ENCODE peak calls at places on chromosomes 3 and 15, in six cellular contexts. P is A549, J is mucosa of descending colon, S is D341Med, E is AG08395, W is skeletal muscle cell. Q is an unnamed sample.

GRCh38 chr15:67117356-67117755 is 52.0 kb downstream of the SMAD3 start:
- DNase-seq in P (no peak), J (no peak), S (no peak), E (no peak), W (peak), Q (no peak)

GRCh38 chr15:101444015-101444414 is 45.5 kb downstream of the PCSK6 start:
- DNase-seq in P (no peak), J (no peak), S (no peak), E (no peak), W (no peak), Q (no peak)

GRCh38 chr3:153897842-153898241 is 223.3 kb upstream of the ARHGEF26 start:
- DNase-seq in P (no peak), J (no peak), S (no peak), E (no peak), W (no peak), Q (no peak)

GRCh38 chr3:79258479-79258878 is 509.3 kb downstream of the ROBO1 start:
- DNase-seq in P (no peak), J (no peak), S (no peak), E (no peak), W (no peak), Q (no peak)

GRCh38 chr3:14780927-14781507 is 37.7 kb upstream of the FGD5 start:
- DNase-seq in P (peak), J (no peak), S (peak), E (peak), W (no peak), Q (peak)

GRCh38 chr3:44104668-44105321 is 136.9 kb upstream of the TOPAZ1 start:
- DNase-seq in P (peak), J (no peak), S (no peak), E (peak), W (peak), Q (no peak)

GRCh38 chr3:67381667-67382272 is 272.6 kb downstream of the SUCLG2 start:
- DNase-seq in P (peak), J (no peak), S (no peak), E (no peak), W (no peak), Q (no peak)

GRCh38 chr15:85763157-85763556 is 31.6 kb downstream of the KLHL25 start:
- DNase-seq in P (no peak), J (no peak), S (no peak), E (no peak), W (no peak), Q (no peak)

GRCh38 chr3:72449551-72449950 is 398.7 kb downstream of the SHQ1 start:
- DNase-seq in P (no peak), J (no peak), S (no peak), E (peak), W (no peak), Q (no peak)

GRCh38 chr3:116000315-116000714 is 377.0 kb downstream of the GAP43 start:
- DNase-seq in P (peak), J (no peak), S (no peak), E (peak), W (peak), Q (no peak)

GRCh38 chr15:82021992-82022391 is 23.8 kb downstream of the MEX3B start:
- DNase-seq in P (no peak), J (no peak), S (no peak), E (no peak), W (peak), Q (no peak)

GRCh38 chr3:16357698-16358097 is 92.7 kb downstream of the OXNAD1 start:
- DNase-seq in P (no peak), J (no peak), S (no peak), E (no peak), W (no peak), Q (no peak)

GRCh38 chr3:49465269-49466034 is 4.6 kb upstream of the DAG1 start:
- DNase-seq in P (no peak), J (no peak), S (no peak), E (no peak), W (no peak), Q (no peak)

GRCh38 chr15:94042163-94042954 is 189.0 kb upstream of the MCTP2 start:
- DNase-seq in P (no peak), J (no peak), S (no peak), E (peak), W (no peak), Q (no peak)

GRCh38 chr3:31532587-31533168 is at the start of gene STT3B:
- DNase-seq in P (peak), J (peak), S (peak), E (peak), W (peak), Q (no peak)

GRCh38 chr15:101244889-101245668 is 6.8 kb downstream of the CHSY1 start:
- DNase-seq in P (no peak), J (no peak), S (no peak), E (no peak), W (no peak), Q (no peak)

GRCh38 chr3:71269896-71270295 is 313.6 kb downstream of the FOXP1 start:
- DNase-seq in P (no peak), J (no peak), S (no peak), E (no peak), W (no peak), Q (no peak)

GRCh38 chr15:81407679-81408078 is 33.7 kb upstream of the TMC3 start:
- DNase-seq in P (no peak), J (no peak), S (no peak), E (no peak), W (no peak), Q (no peak)